ENCODE peak calls at places on chromosome 16, in seven cellular contexts. T is small intestine; N is tibial artery; A is RWPE2; J is CD8-positive, alpha-beta memory T cell; K is NT2/D1; Z is CD4-positive, CD25-positive, alpha-beta regulatory T cell. W is an unnamed sample.
A peak's percentile ranks its signal among the peaks of the same experiment; 100 is the strongest.

GRCh38 chr16:89200124-89200849 is at the start of gene SLC22A31:
- DNase-seq in T (no peak), N (no peak), A (peak; percentile 62), J (no peak), K (no peak), Z (no peak), W (no peak)

GRCh38 chr16:19601083-19601976 is 45.8 kb downstream of the VPS35L start:
- DNase-seq in T (peak; percentile 27), N (no peak), A (no peak), J (peak; percentile 6), K (peak; percentile 44), Z (peak; percentile 65), W (no peak)

GRCh38 chr16:50279142-50279865 is 13.0 kb downstream of the ADCY7 start:
- DNase-seq in T (peak; percentile 36), N (peak; percentile 80), A (peak; percentile 24), J (no peak), K (peak; percentile 27), Z (no peak), W (no peak)

GRCh38 chr16:30786115-30786935 is 680 bp downstream of the ZNF629 start:
- DNase-seq in T (peak; percentile 47), N (no peak), A (peak; percentile 57), J (no peak), K (no peak), Z (no peak), W (no peak)

GRCh38 chr16:72753883-72754282 is 294.0 kb downstream of the ZFHX3 start:
- DNase-seq in T (no peak), N (no peak), A (no peak), J (no peak), K (no peak), Z (no peak), W (no peak)

GRCh38 chr16:73020409-73020884 is 27.5 kb downstream of the ZFHX3 start:
- DNase-seq in T (peak; percentile 80), N (peak; percentile 85), A (peak; percentile 81), J (no peak), K (no peak), Z (no peak), W (peak; percentile 92)

GRCh38 chr16:89343501-89344291 is 126.2 kb downstream of the ZNF778 start:
- DNase-seq in T (no peak), N (no peak), A (no peak), J (no peak), K (no peak), Z (no peak), W (no peak)

GRCh38 chr16:64356267-64356666 is 765.6 kb downstream of the CDH11 start:
- DNase-seq in T (no peak), N (no peak), A (no peak), J (no peak), K (no peak), Z (no peak), W (no peak)

GRCh38 chr16:46896314-46896968 is 12.3 kb downstream of the GPT2 start:
- DNase-seq in T (no peak), N (no peak), A (no peak), J (no peak), K (no peak), Z (no peak), W (no peak)

GRCh38 chr16:2682209-2683021 is at the start of gene KCTD5:
- DNase-seq in T (peak; percentile 96), N (peak; percentile 95), A (peak; percentile 92), J (peak; percentile 94), K (peak; percentile 95), Z (peak; percentile 97), W (peak; percentile 76)

GRCh38 chr16:67528222-67528869 is at the start of gene RIPOR1:
- DNase-seq in T (no peak), N (no peak), A (no peak), J (peak; percentile 44), K (no peak), Z (no peak), W (peak; percentile 85)

GRCh38 chr16:50198802-50199410 is 45.8 kb downstream of the TENT4B start:
- DNase-seq in T (peak; percentile 48), N (no peak), A (no peak), J (no peak), K (no peak), Z (no peak), W (no peak)

GRCh38 chr16:72560617-72561016 is 388.7 kb upstream of the PMFBP1 start:
- DNase-seq in T (peak; percentile 86), N (no peak), A (no peak), J (no peak), K (no peak), Z (no peak), W (no peak)

GRCh38 chr16:29974291-29975133 is 844 bp downstream of the TAOK2 start:
- DNase-seq in T (peak; percentile 24), N (peak; percentile 24), A (no peak), J (peak; percentile 18), K (no peak), Z (peak; percentile 46), W (no peak)

GRCh38 chr16:48912360-48912759 is 302.4 kb upstream of the N4BP1 start:
- DNase-seq in T (no peak), N (no peak), A (no peak), J (no peak), K (no peak), Z (no peak), W (no peak)

GRCh38 chr16:67961551-67961957 is 6.9 kb downstream of the SLC12A4 start:
- DNase-seq in T (peak; percentile 74), N (no peak), A (peak; percentile 100), J (no peak), K (no peak), Z (no peak), W (no peak)

GRCh38 chr16:66405057-66405783 is 21.9 kb upstream of the BEAN1 start:
- DNase-seq in T (no peak), N (no peak), A (no peak), J (no peak), K (no peak), Z (no peak), W (no peak)

GRCh38 chr16:67284699-67285646 is 5.6 kb downstream of the PLEKHG4 start:
- DNase-seq in T (peak; percentile 55), N (no peak), A (peak; percentile 66), J (no peak), K (peak; percentile 54), Z (no peak), W (no peak)

GRCh38 chr16:12896562-12896961 is 4.8 kb upstream of the SHISA9 start:
- DNase-seq in T (peak; percentile 2), N (no peak), A (no peak), J (no peak), K (no peak), Z (peak; percentile 24), W (no peak)

GRCh38 chr16:67025151-67025550 is 3.8 kb upstream of the CBFB start:
- DNase-seq in T (peak; percentile 29), N (no peak), A (peak; percentile 11), J (no peak), K (no peak), Z (no peak), W (peak; percentile 38)

GRCh38 chr16:28904828-28905227 is 20.2 kb downstream of the RABEP2 start:
- DNase-seq in T (no peak), N (no peak), A (no peak), J (no peak), K (no peak), Z (no peak), W (no peak)

GRCh38 chr16:81633680-81634379 is 145.3 kb upstream of the PLCG2 start:
- DNase-seq in T (no peak), N (no peak), A (no peak), J (no peak), K (no peak), Z (no peak), W (no peak)
- H3K4me1 ChIP-seq in T (peaks cover 38% of the 10 kb centered on the region), N (no peaks in the 10 kb centered on the region), A (peaks cover 11% of the 10 kb centered on the region), J (peaks cover 28% of the 10 kb centered on the region), K (peaks cover 36% of the 10 kb centered on the region), Z (peaks cover 20% of the 10 kb centered on the region), W (no peaks in the 10 kb centered on the region)

GRCh38 chr16:23502466-23502865 is 7.8 kb downstream of the GGA2 start:
- DNase-seq in T (no peak), N (no peak), A (no peak), J (no peak), K (no peak), Z (no peak), W (no peak)

GRCh38 chr16:23501291-23501690 is 9.0 kb downstream of the GGA2 start:
- DNase-seq in T (no peak), N (no peak), A (no peak), J (no peak), K (no peak), Z (no peak), W (no peak)

GRCh38 chr16:23499801-23500200 is 10.5 kb downstream of the GGA2 start:
- DNase-seq in T (no peak), N (no peak), A (no peak), J (no peak), K (no peak), Z (no peak), W (no peak)

GRCh38 chr16:23500212-23500865 is 10.0 kb downstream of the GGA2 start:
- DNase-seq in T (peak; percentile 20), N (no peak), A (no peak), J (no peak), K (no peak), Z (no peak), W (no peak)

GRCh38 chr16:23500866-23501234 is 9.4 kb downstream of the GGA2 start:
- DNase-seq in T (no peak), N (no peak), A (no peak), J (no peak), K (no peak), Z (no peak), W (no peak)
- H3K4me1 ChIP-seq in T (peaks cover 21% of the 10 kb centered on the region), N (peaks cover 11% of the 10 kb centered on the region), A (peaks cover 29% of the 10 kb centered on the region), J (peaks cover 30% of the 10 kb centered on the region), K (peaks cover 20% of the 10 kb centered on the region), Z (peaks cover 25% of the 10 kb centered on the region), W (peaks cover 13% of the 10 kb centered on the region)

GRCh38 chr16:625402-626173 is 5.2 kb upstream of the WFIKKN1 start:
- DNase-seq in T (no peak), N (no peak), A (peak; percentile 65), J (no peak), K (no peak), Z (no peak), W (no peak)

GRCh38 chr16:626787-627457 is 3.9 kb upstream of the WFIKKN1 start:
- DNase-seq in T (no peak), N (no peak), A (peak; percentile 91), J (no peak), K (no peak), Z (no peak), W (no peak)

GRCh38 chr16:622920-623280 is 7.9 kb upstream of the WFIKKN1 start:
- DNase-seq in T (no peak), N (no peak), A (no peak), J (no peak), K (no peak), Z (no peak), W (no peak)

GRCh38 chr16:626174-626765 is 4.5 kb upstream of the WFIKKN1 start:
- DNase-seq in T (no peak), N (no peak), A (peak; percentile 47), J (no peak), K (no peak), Z (no peak), W (no peak)

GRCh38 chr16:624522-625401 is 6.0 kb upstream of the WFIKKN1 start:
- DNase-seq in T (no peak), N (no peak), A (peak; percentile 63), J (no peak), K (no peak), Z (no peak), W (no peak)
- H3K4me1 ChIP-seq in T (no peaks in the 10 kb centered on the region), N (no peaks in the 10 kb centered on the region), A (peaks cover 24% of the 10 kb centered on the region), J (no peaks in the 10 kb centered on the region), K (peaks cover 58% of the 10 kb centered on the region), Z (no peaks in the 10 kb centered on the region), W (no peaks in the 10 kb centered on the region)

DNA sequence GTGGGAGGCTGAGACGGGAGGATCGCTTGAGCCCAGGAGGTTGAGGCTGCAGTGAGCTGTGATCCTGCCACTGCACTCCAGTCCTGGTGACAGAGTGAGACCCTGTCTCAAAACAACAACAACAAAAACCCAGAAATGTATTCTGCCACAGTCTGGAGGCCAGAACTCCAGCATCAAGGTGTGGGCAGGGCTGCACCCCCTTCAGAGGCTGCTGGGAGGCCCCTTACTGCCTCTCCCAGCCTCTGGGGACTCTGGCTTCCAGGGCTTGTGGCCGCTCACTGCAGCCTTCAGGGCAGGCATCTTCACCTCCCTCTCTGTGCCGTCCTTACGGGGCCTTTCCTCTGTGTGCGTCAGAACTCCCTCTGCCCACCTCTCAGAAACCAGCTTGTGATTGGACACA is 209.4 kb upstream of the GSE1 start:
- DNase-seq in T (no peak), N (no peak), A (peak; percentile 34), J (no peak), K (no peak), Z (no peak), W (no peak)
- H3K4me1 ChIP-seq in T (no peaks in the 10 kb centered on the region), N (peaks cover 4% of the 10 kb centered on the region), A (no peaks in the 10 kb centered on the region), J (no peaks in the 10 kb centered on the region), K (peaks cover 20% of the 10 kb centered on the region), Z (no peaks in the 10 kb centered on the region), W (no peaks in the 10 kb centered on the region)